ENCODE peak calls at places on chromosomes 16 and 17, in six cellular contexts. F is NCI-H2029, L is adrenal gland, Y is NCI-H774, S is brain microvascular endothelial cell, P is MV-4-11. M is an unnamed sample.

GRCh38 chr16:57025941-57026777 is 36.8 kb downstream of the NLRC5 start:
- DNase-seq in S (no peak), Y (no peak), L (no peak), P (no peak), F (no peak), M (no peak)

GRCh38 chr17:28500712-28501379 is 5.3 kb upstream of the FOXN1 start:
- DNase-seq in F (no peak), S (no peak), L (no peak), Y (no peak), P (no peak), M (peak)

GRCh38 chr17:57985675-57985974 is 2.4 kb downstream of the VEZF1 start:
- DNase-seq in S (no peak), L (no peak), F (no peak), P (peak), Y (no peak), M (peak)

GRCh38 chr17:66420961-66421371 is 118.6 kb downstream of the PRKCA start:
- DNase-seq in L (peak), F (no peak), Y (no peak), P (peak), S (no peak), M (peak)

GRCh38 chr16:27310576-27311448 is 3.0 kb upstream of the IL4R start:
- DNase-seq in F (no peak), Y (no peak), S (no peak), L (no peak), P (no peak), M (no peak)

GRCh38 chr17:47896672-47897490 is 845 bp downstream of the SP2 start:
- DNase-seq in L (no peak), S (no peak), Y (no peak), P (no peak), F (no peak), M (no peak)

GRCh38 chr17:17853811-17854527 is 17.2 kb upstream of the SREBF1 start:
- DNase-seq in Y (no peak), P (peak), S (no peak), F (no peak), L (no peak), M (no peak)

GRCh38 chr17:81096741-81097133 is 61.8 kb downstream of the BAIAP2 start:
- DNase-seq in F (no peak), L (no peak), Y (no peak), S (no peak), P (no peak), M (no peak)

GRCh38 chr17:10243905-10244844 is 45.8 kb upstream of the GAS7 start:
- DNase-seq in P (no peak), F (no peak), L (no peak), Y (no peak), S (no peak), M (no peak)

GRCh38 chr16:17311333-17312099 is 159.2 kb downstream of the XYLT1 start:
- DNase-seq in F (no peak), S (no peak), P (no peak), L (no peak), Y (no peak), M (peak)

GRCh38 chr17:68103148-68103547 is 67.6 kb downstream of the KPNA2 start:
- DNase-seq in F (no peak), P (no peak), L (no peak), Y (no peak), S (no peak), M (peak)

GRCh38 chr16:59148312-59148711 is 414.2 kb upstream of the GOT2 start:
- DNase-seq in P (no peak), Y (no peak), F (no peak), S (peak), L (no peak), M (no peak)

GRCh38 chr16:73214825-73215481 is 167.0 kb upstream of the ZFHX3 start:
- DNase-seq in Y (no peak), P (no peak), S (peak), F (no peak), L (no peak), M (no peak)

GRCh38 chr17:79536212-79536840 is 74.5 kb downstream of the RBFOX3 start:
- DNase-seq in Y (no peak), S (no peak), F (no peak), P (no peak), L (no peak), M (no peak)

GRCh38 chr17:41324180-41325075 is 8.9 kb upstream of the KRTAP17-1 start:
- DNase-seq in P (no peak), L (no peak), F (no peak), Y (peak), S (no peak), M (peak)